ENCODE peak calls at places on chromosome 1, in eight cellular contexts. R, S, Y, A, L, Z, B and Q are unnamed samples. For H3K9me3 and H3K4me1, the result is how much of the 10 kb centered on the place peaks cover.

GRCh38 chr1:910311-910880 is 13.3 kb upstream of the SAMD11 start:
- DNase-seq in R (no peak), S (peak), Y (peak), A (no peak), L (peak), Z (no peak), B (no peak), Q (no peak)

GRCh38 chr1:210222288-210223006 is 10.1 kb upstream of the SERTAD4 start:
- DNase-seq in R (no peak), S (no peak), Y (peak), A (no peak), L (peak), Z (peak), B (no peak), Q (peak)

GRCh38 chr1:17259233-17259873 is 10.5 kb downstream of the PADI3 start:
- DNase-seq in R (no peak), S (no peak), Y (no peak), A (no peak), L (no peak), Z (peak), B (no peak), Q (no peak)

GRCh38 chr1:119771016-119771415 is 2.3 kb upstream of the HMGCS2 start:
- DNase-seq in R (no peak), S (no peak), Y (peak), A (no peak), L (no peak), Z (peak), B (no peak), Q (no peak)

GRCh38 chr1:44604167-44604955 is 69.9 kb downstream of the TMEM53 start:
- DNase-seq in R (no peak), S (no peak), Y (peak), A (no peak), L (no peak), Z (no peak), B (no peak), Q (peak)

GRCh38 chr1:116665001-116665400 is 2.5 kb downstream of the IGSF3 start:
- DNase-seq in R (no peak), S (no peak), Y (no peak), A (no peak), L (no peak), Z (no peak), B (no peak), Q (peak)

GRCh38 chr1:117466761-117467160 is 99.5 kb downstream of the MAN1A2 start:
- DNase-seq in R (no peak), S (no peak), Y (no peak), A (no peak), L (no peak), Z (peak), B (no peak), Q (no peak)

GRCh38 chr1:15758537-15758936 is at the start of gene FBLIM1:
- DNase-seq in R (no peak), S (no peak), Y (peak), A (peak), L (no peak), Z (peak), B (no peak), Q (no peak)

GRCh38 chr1:112581530-112582192 is 37.3 kb downstream of the ST7L start:
- DNase-seq in R (no peak), S (no peak), Y (no peak), A (no peak), L (no peak), Z (peak), B (no peak), Q (peak)

GRCh38 chr1:116331523-116331922 is 41.5 kb upstream of the ATP1A1 start:
- DNase-seq in R (no peak), S (no peak), Y (no peak), A (no peak), L (no peak), Z (no peak), B (no peak), Q (no peak)

GRCh38 chr1:171841931-171842723 is 829 bp downstream of the DNM3 start:
- DNase-seq in R (peak), S (no peak), Y (no peak), A (peak), L (no peak), Z (no peak), B (peak), Q (peak)

GRCh38 chr1:111542187-111542586 is 38.8 kb upstream of the ADORA3 start:
- DNase-seq in R (no peak), S (no peak), Y (no peak), A (no peak), L (no peak), Z (no peak), B (no peak), Q (no peak)

GRCh38 chr1:31984419-31985347 is 29.0 kb upstream of the KHDRBS1 start:
- DNase-seq in R (no peak), S (no peak), Y (no peak), A (no peak), L (no peak), Z (peak), B (no peak), Q (no peak)

GRCh38 chr1:24216254-24216653 is 29.2 kb upstream of the IFNLR1 start:
- DNase-seq in R (no peak), S (no peak), Y (peak), A (no peak), L (peak), Z (peak), B (no peak), Q (no peak)

GRCh38 chr1:172138636-172139035 is 281.8 kb upstream of the C1orf105 start:
- DNase-seq in R (no peak), S (no peak), Y (no peak), A (no peak), L (no peak), Z (no peak), B (no peak), Q (no peak)

GRCh38 chr1:77026126-77026525 is 158.8 kb downstream of the ST6GALNAC5 start:
- DNase-seq in R (no peak), S (no peak), Y (no peak), A (no peak), L (no peak), Z (no peak), B (no peak), Q (no peak)

GRCh38 chr1:164706596-164706995 is 147.6 kb downstream of the PBX1 start:
- DNase-seq in R (no peak), S (no peak), Y (no peak), A (no peak), L (no peak), Z (no peak), B (no peak), Q (peak)

GRCh38 chr1:67713071-67713806 is 28.2 kb downstream of the GADD45A start:
- DNase-seq in R (no peak), S (no peak), Y (peak), A (no peak), L (no peak), Z (peak), B (no peak), Q (peak)

DNA sequence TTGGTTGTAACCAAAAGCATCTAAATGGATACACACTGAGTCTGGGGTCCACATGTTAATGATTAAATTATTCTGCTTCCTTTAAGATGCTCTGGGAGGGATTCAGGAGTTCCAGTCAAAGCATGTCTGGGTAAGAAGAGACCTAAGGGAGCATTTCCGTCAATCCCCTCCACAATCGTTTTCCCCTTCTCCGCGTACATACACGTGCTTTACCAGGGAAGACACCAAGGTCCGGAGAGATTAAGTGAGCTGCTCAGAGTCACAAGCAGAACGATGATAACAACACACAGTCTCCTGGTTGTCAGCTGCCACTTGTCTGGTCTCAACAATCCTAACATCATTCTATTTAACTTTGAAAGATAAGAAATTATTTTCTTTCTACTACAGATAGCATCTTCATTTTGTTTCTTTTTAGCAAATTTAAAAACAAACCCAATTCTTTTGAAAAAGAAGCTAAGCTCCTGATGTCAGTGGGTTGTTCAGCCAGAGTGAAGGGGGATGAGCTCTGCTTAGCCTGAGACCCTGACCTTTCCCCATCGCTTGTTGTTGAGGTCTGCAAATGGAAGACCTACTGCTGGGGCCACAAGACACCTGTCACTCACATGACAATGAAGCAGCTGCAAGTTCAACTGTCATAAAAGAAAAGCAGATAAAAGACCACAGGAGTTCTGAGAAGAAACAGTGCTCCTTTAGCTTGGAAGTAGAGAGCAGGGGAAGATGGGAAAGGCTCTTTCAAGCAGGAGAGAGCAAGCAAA is 4.5 kb downstream of the PAFAH2 start:
- DNase-seq in R (no peak), S (no peak), Y (no peak), A (no peak), L (no peak), Z (no peak), B (no peak), Q (no peak)
- H3K27ac ChIP-seq in R (no peak), S (no peak), Y (no peak), A (no peak), L (no peak), Z (no peak), B (no peak), Q (no peak)

DNA sequence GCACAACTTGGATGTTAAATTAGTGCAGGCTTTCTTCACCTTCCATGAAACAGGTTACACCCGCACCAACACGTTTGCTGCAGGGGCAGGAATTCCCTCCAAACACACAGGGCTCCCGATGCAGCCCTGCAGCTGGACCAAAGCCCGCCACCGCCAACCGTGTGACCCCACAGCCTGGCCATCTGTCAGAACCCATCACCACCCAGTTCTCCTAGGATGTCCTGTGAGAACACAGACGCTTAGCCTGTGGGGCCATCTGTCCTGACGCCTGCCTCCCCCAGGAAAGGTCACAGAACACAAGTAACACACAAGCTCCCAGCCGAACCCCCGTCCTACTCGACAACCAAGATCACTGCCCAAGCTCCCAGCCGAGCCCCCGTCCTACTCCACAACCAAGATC is 108.1 kb downstream of the NPHP4 start:
- DNase-seq in R (no peak), S (no peak), Y (no peak), A (no peak), L (peak), Z (no peak), B (no peak), Q (no peak)
- H3K9me3 ChIP-seq in R (under half), S (under half), Y (under half), A (under half), L (under half), Z (under half), B (under half), Q (under half)

GRCh38 chr1:95023399-95024050 is 49.2 kb downstream of the ALG14 start:
- DNase-seq in R (no peak), S (no peak), Y (no peak), A (no peak), L (no peak), Z (peak), B (no peak), Q (no peak)

GRCh38 chr1:95022527-95022926 is 50.2 kb downstream of the ALG14 start:
- DNase-seq in R (no peak), S (no peak), Y (no peak), A (no peak), L (no peak), Z (no peak), B (no peak), Q (no peak)

GRCh38 chr1:95021794-95022193 is 51.0 kb downstream of the ALG14 start:
- DNase-seq in R (no peak), S (no peak), Y (no peak), A (no peak), L (no peak), Z (no peak), B (no peak), Q (no peak)

GRCh38 chr1:95018602-95019369 is 54.0 kb downstream of the ALG14 start:
- DNase-seq in R (no peak), S (no peak), Y (peak), A (no peak), L (no peak), Z (no peak), B (no peak), Q (no peak)

GRCh38 chr1:95021085-95021484 is 51.7 kb downstream of the ALG14 start:
- DNase-seq in R (no peak), S (no peak), Y (no peak), A (no peak), L (no peak), Z (no peak), B (no peak), Q (no peak)
- H3K4me1 ChIP-seq in R (under half), S (under half), Y (under half), A (under half), L (under half), Z (under half), B (under half), Q (under half)

GRCh38 chr1:35894183-35894582 is 11.2 kb downstream of the AGO1 start:
- DNase-seq in R (no peak), S (no peak), Y (no peak), A (no peak), L (peak), Z (peak), B (no peak), Q (no peak)
- H3K27ac ChIP-seq in R (no peak), S (no peak), Y (no peak), A (no peak), L (no peak), Z (peak), B (no peak), Q (no peak)

GRCh38 chr1:2968471-2968881 is 52.8 kb upstream of the ACTRT2 start:
- DNase-seq in R (no peak), S (no peak), Y (peak), A (no peak), L (no peak), Z (no peak), B (no peak), Q (peak)
- H3K9me3 ChIP-seq in R (under half), S (under half), Y (under half), A (half or more), L (under half), Z (under half), B (under half), Q (under half)

GRCh38 chr1:7483634-7484383 is 287.3 kb upstream of the VAMP3 start:
- DNase-seq in R (no peak), S (no peak), Y (no peak), A (no peak), L (no peak), Z (no peak), B (no peak), Q (no peak)

GRCh38 chr1:7482077-7482476 is 289.0 kb upstream of the VAMP3 start:
- DNase-seq in R (no peak), S (no peak), Y (no peak), A (no peak), L (no peak), Z (no peak), B (no peak), Q (no peak)

GRCh38 chr1:7487756-7488474 is 283.2 kb upstream of the VAMP3 start:
- DNase-seq in R (no peak), S (no peak), Y (no peak), A (no peak), L (no peak), Z (no peak), B (no peak), Q (no peak)

GRCh38 chr1:7482772-7483495 is 288.2 kb upstream of the VAMP3 start:
- DNase-seq in R (no peak), S (no peak), Y (no peak), A (no peak), L (no peak), Z (no peak), B (no peak), Q (no peak)

GRCh38 chr1:7485086-7485780 is 285.9 kb upstream of the VAMP3 start:
- DNase-seq in R (no peak), S (no peak), Y (no peak), A (no peak), L (no peak), Z (no peak), B (no peak), Q (no peak)
- H3K4me1 ChIP-seq in R (under half), S (under half), Y (under half), A (under half), L (under half), Z (under half), B (under half), Q (under half)

GRCh38 chr1:246698466-246699094 is 25.6 kb upstream of the SCCPDH start:
- DNase-seq in R (no peak), S (no peak), Y (no peak), A (no peak), L (no peak), Z (no peak), B (no peak), Q (no peak)
- H3K27ac ChIP-seq in R (no peak), S (peak), Y (peak), A (no peak), L (peak), Z (no peak), B (no peak), Q (no peak)

DNA sequence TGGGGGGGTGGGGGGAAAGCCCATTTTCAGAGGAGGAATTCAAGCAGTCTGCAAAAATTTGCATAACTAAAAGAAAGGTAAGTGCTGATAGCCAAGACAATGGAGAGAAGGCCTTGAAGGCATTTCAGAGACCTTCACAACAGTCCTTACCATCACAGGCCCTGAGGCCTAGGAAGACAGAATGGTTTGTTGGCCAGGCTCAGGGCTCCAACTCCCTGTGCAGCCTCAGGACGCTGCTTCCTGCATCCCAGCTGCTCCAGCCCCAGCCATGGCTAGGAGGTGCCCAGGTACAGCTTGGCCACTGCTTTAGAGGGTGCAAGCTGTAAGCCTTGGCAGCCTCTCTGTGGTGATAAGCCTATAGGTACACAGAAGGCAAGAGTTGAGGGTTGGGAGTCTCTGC is 571.6 kb downstream of the MATN1 start:
- DNase-seq in R (no peak), S (no peak), Y (no peak), A (no peak), L (no peak), Z (no peak), B (no peak), Q (no peak)
- H3K9me3 ChIP-seq in R (under half), S (under half), Y (under half), A (under half), L (under half), Z (under half), B (under half), Q (under half)

DNA sequence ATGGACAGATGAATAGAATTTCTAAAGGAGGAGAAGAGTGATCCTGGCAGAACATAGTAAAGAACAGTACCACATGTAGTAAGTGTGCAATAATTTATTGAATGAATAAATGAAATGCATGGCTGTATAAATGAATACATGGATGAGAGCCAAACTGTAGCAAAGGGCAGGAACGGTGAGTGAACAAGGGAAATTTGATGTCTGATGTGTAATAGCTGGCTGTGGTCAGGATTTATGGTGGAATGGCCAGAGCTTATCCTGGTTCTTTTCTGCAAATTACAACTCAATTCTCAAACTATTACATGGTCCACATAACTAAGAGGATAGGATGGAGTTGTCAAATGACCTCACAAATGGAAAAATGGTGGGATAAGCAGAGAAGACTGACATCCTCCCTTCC is 43.2 kb upstream of the ARHGAP29 start:
- DNase-seq in R (no peak), S (no peak), Y (no peak), A (no peak), L (no peak), Z (no peak), B (no peak), Q (no peak)
- H3K4me1 ChIP-seq in R (under half), S (under half), Y (under half), A (under half), L (under half), Z (under half), B (under half), Q (under half)

DNA sequence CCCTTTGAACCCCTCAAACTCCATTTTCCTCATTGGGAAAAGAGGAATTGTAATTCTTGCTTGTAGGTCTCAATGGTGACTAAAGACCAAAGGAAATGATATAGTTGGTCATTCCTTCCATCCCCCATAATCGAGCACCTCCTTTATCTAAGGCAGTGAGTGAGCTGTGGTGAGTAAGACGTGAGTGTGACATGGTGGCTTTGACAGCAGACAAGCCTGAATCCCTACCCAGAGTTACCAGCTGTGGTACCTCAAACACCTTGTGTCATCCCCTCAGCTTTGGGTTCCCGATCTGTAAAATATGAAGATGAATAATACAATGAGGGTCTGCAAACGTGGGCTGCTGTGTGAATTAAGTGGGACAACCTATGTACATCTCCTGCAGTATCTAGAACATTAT is 8.4 kb downstream of the TRAF5 start:
- DNase-seq in R (no peak), S (no peak), Y (no peak), A (peak), L (no peak), Z (no peak), B (no peak), Q (no peak)
- H3K27ac ChIP-seq in R (peak), S (no peak), Y (peak), A (no peak), L (no peak), Z (no peak), B (peak), Q (peak)